ENCODE peak calls at places on chromosomes 4 and X, in four cellular contexts. J, O, M and Z are unnamed samples.

GRCh38 chr4:121126449-121127006 is 37.6 kb downstream of the TNIP3 start:
- DNase-seq in J (no peak), O (no peak), M (no peak), Z (no peak)

GRCh38 chr4:78517050-78517652 is 34.4 kb upstream of the ANXA3 start:
- DNase-seq in M (no peak), J (no peak), O (no peak), Z (no peak)

GRCh38 chrX:130669233-130669632 is 233.8 kb downstream of the ENOX2 start:
- DNase-seq in O (no peak), M (no peak), J (no peak), Z (no peak)

GRCh38 chr4:105650190-105650589 is 58.3 kb downstream of the INTS12 start:
- DNase-seq in O (no peak), M (no peak), J (no peak), Z (no peak)

GRCh38 chr4:128228778-128229457 is 58.7 kb downstream of the PGRMC2 start:
- DNase-seq in J (no peak), O (no peak), M (no peak), Z (no peak)

GRCh38 chr4:148058160-148058859 is 326.4 kb downstream of the ARHGAP10 start:
- DNase-seq in O (no peak), M (no peak), J (no peak), Z (no peak)

GRCh38 chr4:21447320-21448055 is 501.1 kb downstream of the KCNIP4 start:
- DNase-seq in O (no peak), J (no peak), M (no peak), Z (no peak)

GRCh38 chr4:22071749-22072148 is 123.2 kb upstream of the KCNIP4 start:
- DNase-seq in O (no peak), M (no peak), J (no peak), Z (no peak)

GRCh38 chr4:158996669-158997074 is 106.2 kb upstream of the RAPGEF2 start:
- DNase-seq in J (no peak), M (no peak), O (no peak), Z (no peak)

GRCh38 chr4:67751260-67751659 is 2.9 kb downstream of the GNRHR start:
- DNase-seq in M (no peak), J (no peak), O (no peak), Z (no peak)

GRCh38 chr4:153010137-153010536 is 74.0 kb downstream of the FHDC1 start:
- DNase-seq in M (no peak), J (no peak), O (no peak), Z (no peak)

GRCh38 chr4:66639361-66639760 is 905.9 kb downstream of the CENPC start:
- DNase-seq in O (no peak), M (no peak), J (no peak), Z (no peak)

GRCh38 chr4:13626492-13627184 is 887 bp downstream of the BOD1L1 start:
- DNase-seq in O (no peak), M (no peak), J (no peak), Z (no peak)

GRCh38 chr4:1215347-1216075 is 33.4 kb downstream of the CTBP1 start:
- DNase-seq in O (no peak), M (peak), J (no peak), Z (no peak)

GRCh38 chr4:125187221-125187620 is 127.5 kb upstream of the FAT4 start:
- DNase-seq in J (no peak), M (no peak), O (no peak), Z (no peak)

GRCh38 chr4:161291222-161291621 is 872.6 kb downstream of the FSTL5 start:
- DNase-seq in J (no peak), O (no peak), M (no peak), Z (no peak)

GRCh38 chrX:43655961-43656494 is at the start of gene MAOA:
- DNase-seq in J (peak), O (peak), M (peak), Z (peak)

GRCh38 chr4:2905544-2905943 is 57.7 kb downstream of the NOP14 start:
- DNase-seq in J (no peak), M (no peak), O (no peak), Z (no peak)

GRCh38 chr4:89753601-89754066 is 83.3 kb downstream of the SNCA start:
- DNase-seq in O (no peak), J (no peak), M (no peak), Z (no peak)

GRCh38 chrX:21638311-21638710 is 19.8 kb downstream of the KLHL34 start:
- DNase-seq in J (no peak), O (no peak), M (no peak), Z (no peak)

GRCh38 chr4:1205641-1206298 is 33.4 kb upstream of the SPON2 start:
- DNase-seq in M (peak), O (peak), J (no peak), Z (no peak)

GRCh38 chr4:101020956-101021355 is 326.4 kb downstream of the PPP3CA start:
- DNase-seq in O (no peak), M (no peak), J (no peak), Z (no peak)

GRCh38 chr4:151807220-151807619 is 46.4 kb upstream of the GATB start:
- DNase-seq in O (no peak), J (no peak), M (peak), Z (no peak)

GRCh38 chrX:16445166-16445752 is 204.7 kb upstream of the S100G start:
- DNase-seq in J (no peak), O (no peak), M (no peak), Z (no peak)

DNA sequence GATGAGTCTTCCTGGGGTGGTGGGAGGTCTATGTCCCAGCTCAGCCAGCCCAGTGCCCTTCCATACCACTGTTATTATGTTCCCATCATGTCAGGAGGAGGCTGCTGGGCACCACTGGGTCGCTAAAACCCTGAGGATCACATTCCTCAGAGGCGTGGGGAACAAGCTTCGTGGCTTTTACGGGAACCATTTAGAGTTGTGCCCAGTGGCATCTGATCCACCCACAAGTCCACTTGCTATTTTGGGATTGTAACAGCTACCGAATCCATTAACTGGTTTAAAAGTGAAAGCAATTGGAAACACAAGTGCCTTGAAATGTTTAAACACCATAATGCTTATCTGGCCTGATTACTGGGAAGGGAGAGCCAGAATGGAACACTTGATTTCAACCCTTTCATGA is 13.1 kb upstream of the CCKAR start:
- DNase-seq in J (no peak), O (no peak), M (no peak), Z (no peak)
- TF ChIP-seq POLR2A in J (no peak), O (no peak), M (no peak), Z (no peak)

GRCh38 chr4:53365486-53366300 is at the start of gene SCFD2:
- DNase-seq in J (peak), M (peak), O (peak), Z (peak)
- TF ChIP-seq POLR2A in J (no peak), M (peak), O (no peak), Z (peak)

DNA sequence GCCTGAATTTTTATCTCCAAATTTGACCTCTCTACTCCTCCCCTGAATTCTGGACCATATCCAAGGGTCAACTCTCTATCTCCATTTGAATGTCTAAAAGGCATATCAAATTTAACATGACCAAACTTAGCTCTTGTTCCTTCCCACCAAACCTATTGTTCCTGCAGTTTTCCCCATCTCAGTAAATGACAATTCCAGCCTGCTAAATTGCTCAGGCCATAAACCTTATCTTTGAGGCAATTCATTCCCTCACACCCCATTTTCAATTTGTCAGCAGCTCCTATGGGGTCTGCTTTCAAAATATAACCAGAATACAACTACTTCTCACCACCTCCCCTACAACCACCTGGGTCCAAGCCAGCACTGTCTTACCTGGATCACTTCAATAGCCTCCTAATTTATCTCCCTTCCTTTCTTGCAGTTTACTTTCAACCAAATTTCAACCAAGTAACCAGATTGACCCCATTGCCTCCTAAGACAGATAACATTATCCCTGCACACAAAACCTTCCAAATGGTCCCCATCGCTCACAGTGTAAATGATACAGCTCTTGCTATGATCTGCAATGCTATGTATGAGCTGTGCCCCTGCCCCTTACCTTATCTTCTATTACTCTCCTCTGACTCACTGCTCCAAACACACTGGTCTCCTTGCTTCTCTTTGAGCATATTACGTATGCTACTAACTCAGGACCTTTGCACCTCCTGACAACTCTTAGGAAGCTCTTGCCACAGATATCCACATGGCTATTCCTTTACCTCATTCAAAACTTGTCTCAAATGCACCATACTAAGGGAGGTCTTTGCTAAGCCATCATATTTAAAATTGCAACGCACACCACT is 66.0 kb downstream of the CAMK2D start:
- DNase-seq in J (no peak), M (no peak), O (no peak), Z (no peak)
- TF ChIP-seq POLR2A in J (no peak), M (no peak), O (no peak), Z (no peak)

DNA sequence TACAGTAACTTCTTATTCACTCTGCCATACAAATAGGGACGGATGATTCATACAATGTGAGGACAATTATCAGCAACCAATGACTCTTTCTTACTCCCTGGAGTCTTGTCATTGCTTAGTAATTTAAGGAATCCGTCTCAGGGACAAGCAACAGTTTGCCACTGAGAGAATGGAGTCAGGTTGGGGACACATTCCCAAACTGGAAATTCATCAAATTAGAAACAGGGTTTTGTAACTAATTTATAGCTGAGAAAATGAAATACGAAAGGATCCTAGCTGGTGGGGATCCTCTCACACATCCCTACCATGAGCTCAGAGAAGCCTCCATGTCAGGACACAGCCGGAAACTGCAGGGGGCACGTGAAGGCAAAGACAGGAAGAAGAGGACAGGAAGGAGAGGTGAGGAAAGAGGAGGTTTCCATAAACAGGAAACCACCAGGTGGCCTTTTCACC is 50.4 kb upstream of the KDR start:
- DNase-seq in O (no peak), M (no peak), J (no peak), Z (no peak)
- TF ChIP-seq POLR2A in O (no peak), M (no peak), J (no peak), Z (no peak)

DNA sequence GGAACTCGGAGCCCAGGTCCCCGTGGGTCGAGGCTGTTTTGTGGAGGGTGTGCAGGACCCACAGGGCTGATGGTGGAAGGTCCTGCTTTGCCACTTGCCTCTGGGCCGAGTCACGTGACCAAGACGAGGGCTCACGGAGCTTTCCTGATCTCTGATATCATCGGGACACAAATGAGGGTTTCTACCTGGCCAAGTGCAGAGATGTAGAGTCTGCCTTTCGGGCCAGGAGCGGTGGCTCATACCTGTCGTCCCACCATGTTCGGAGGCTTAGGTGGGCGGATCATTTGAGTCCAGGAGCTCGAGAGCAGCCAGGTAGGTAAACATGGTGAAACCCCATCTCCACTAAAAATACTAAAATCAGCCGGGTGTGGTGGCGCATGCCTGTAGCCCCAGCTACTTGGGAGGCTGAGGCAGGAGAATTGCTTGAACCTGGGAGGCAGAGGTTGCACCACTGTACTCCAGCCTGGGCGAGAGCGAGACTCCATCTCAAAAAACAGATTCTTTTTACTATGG is 7.1 kb downstream of the SLC25A6 start:
- DNase-seq in O (peak), J (no peak), M (no peak), Z (no peak)
- TF ChIP-seq POLR2A in O (no peak), J (no peak), M (no peak), Z (no peak)

GRCh38 chrX:154459843-154460242 is 1.8 kb downstream of the PLXNA3 start:
- DNase-seq in O (no peak), J (no peak), M (no peak), Z (no peak)

GRCh38 chrX:154458116-154458953 is at the start of gene PLXNA3:
- DNase-seq in O (no peak), J (no peak), M (peak), Z (no peak)

GRCh38 chrX:154457491-154458115 is 478 bp upstream of the PLXNA3 start:
- DNase-seq in O (no peak), J (no peak), M (no peak), Z (no peak)

GRCh38 chrX:154460326-154460725 is 2.2 kb downstream of the PLXNA3 start:
- DNase-seq in M (no peak), J (no peak), O (no peak), Z (no peak)

DNA sequence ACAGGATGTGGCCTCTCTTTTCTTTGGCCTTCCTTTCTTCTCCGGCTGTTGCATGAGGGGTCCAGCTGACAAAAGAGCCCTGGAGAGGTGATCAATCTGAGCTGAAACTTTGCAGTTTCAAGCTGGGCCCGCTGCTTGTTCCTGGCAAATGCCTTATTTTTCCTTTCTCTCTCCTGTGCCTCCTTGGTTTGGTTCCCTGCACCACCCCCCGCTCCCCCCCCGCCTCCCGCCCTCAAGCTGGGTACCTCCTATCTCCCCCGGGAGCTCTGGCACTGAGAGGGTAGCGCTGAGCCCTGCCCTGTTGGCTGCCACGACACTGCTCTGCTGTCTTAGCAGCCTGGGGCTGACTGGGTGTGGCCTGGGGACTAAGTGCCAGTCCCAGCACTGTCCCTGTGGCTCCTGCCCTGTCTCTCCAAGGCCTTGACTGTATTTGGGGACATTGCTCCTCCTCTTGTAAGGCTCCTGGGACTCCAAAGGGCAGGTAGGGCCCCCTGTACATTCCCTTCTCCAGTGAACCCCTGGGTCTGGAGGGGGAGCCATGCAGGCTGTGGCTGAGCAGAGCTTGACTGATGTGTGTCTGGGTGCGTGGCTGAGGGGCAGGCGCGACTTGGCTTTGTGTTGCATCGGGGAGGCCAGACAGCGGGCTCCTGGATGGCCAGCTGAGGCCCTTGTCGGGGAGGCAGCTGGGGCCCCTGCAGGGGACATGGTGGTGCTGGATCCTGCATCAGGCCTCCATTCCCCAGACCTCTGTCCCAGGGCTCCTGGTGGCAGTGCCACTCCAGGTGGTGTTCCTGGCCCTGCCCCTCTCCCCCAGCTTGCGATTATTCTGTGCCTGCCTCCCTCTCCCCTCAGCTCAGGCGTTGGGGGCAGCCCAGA is 1.1 kb downstream of the PLXNA3 start:
- DNase-seq in M (peak), J (no peak), O (no peak), Z (no peak)
- TF ChIP-seq POLR2A in M (no peak), J (no peak), O (no peak), Z (no peak)